ENCODE peak calls at places on chromosomes 4 and X, in nine cellular contexts. Z is HCT116; C is tibial artery; P is ascending aorta; G is uterus; O is CD4-positive, alpha-beta T cell; U is cardiac muscle cell; F is Peyer's patch; L is Panc1. X is an unnamed sample.

GRCh38 chrX:119398974-119399771 is at the start of gene SLC25A43:
- DNase-seq in G (peak), F (peak), O (peak), U (peak), C (peak), L (no peak), P (no peak), Z (no peak), X (no peak)

GRCh38 chr4:74768857-74769525 is 25.3 kb downstream of the BTC start:
- DNase-seq in L (no peak), G (no peak), Z (peak), F (no peak), O (no peak), C (no peak), P (no peak), U (no peak), X (no peak)

GRCh38 chr4:54065282-54066087 is 1.1 kb upstream of the CHIC2 start:
- DNase-seq in P (peak), L (no peak), G (no peak), O (no peak), C (no peak), F (no peak), U (peak), Z (no peak), X (no peak)

GRCh38 chr4:120215350-120215749 is 148.7 kb upstream of the MAD2L1 start:
- DNase-seq in F (no peak), C (no peak), U (no peak), G (no peak), Z (no peak), P (no peak), L (no peak), O (no peak), X (no peak)

GRCh38 chr4:48944659-48945290 is 38.2 kb upstream of the OCIAD2 start:
- DNase-seq in U (no peak), F (peak), G (no peak), C (no peak), P (no peak), O (peak), L (no peak), Z (no peak), X (no peak)

GRCh38 chrX:10173331-10173900 is 16.6 kb downstream of the CLCN4 start:
- DNase-seq in P (no peak), Z (no peak), L (no peak), C (peak), O (no peak), U (peak), G (peak), F (no peak), X (no peak)

GRCh38 chr4:147157860-147158701 is 212.4 kb upstream of the TTC29 start:
- DNase-seq in O (no peak), F (no peak), U (peak), Z (no peak), G (no peak), L (no peak), C (no peak), P (no peak), X (no peak)

GRCh38 chr4:25795566-25796454 is 67.0 kb downstream of the SEL1L3 start:
- DNase-seq in G (no peak), Z (no peak), L (no peak), C (no peak), P (no peak), F (no peak), O (no peak), U (peak), X (no peak)

GRCh38 chr4:44425614-44426208 is 22.9 kb downstream of the KCTD8 start:
- DNase-seq in Z (no peak), P (no peak), C (no peak), U (peak), L (no peak), G (no peak), F (no peak), O (no peak), X (no peak)

GRCh38 chrX:151384807-151385206 is 12.2 kb upstream of the VMA21 start:
- DNase-seq in P (no peak), F (no peak), L (no peak), U (no peak), C (no peak), O (no peak), G (no peak), Z (no peak), X (no peak)

GRCh38 chr4:62622084-62622483 is 1422.0 kb downstream of the ADGRL3 start:
- DNase-seq in U (no peak), Z (no peak), C (no peak), L (no peak), P (no peak), F (no peak), O (no peak), G (no peak), X (no peak)

GRCh38 chr4:112099701-112100289 is 45.5 kb upstream of the FAM241A start:
- DNase-seq in L (peak), C (no peak), U (peak), P (no peak), Z (peak), O (no peak), G (no peak), F (no peak), X (no peak)

GRCh38 chr4:172485007-172485406 is 671.8 kb downstream of the GALNTL6 start:
- DNase-seq in Z (no peak), O (no peak), U (no peak), L (no peak), P (no peak), G (no peak), C (no peak), F (no peak), X (no peak)

GRCh38 chr4:24160358-24160757 is 270.5 kb upstream of the PPARGC1A start:
- DNase-seq in O (no peak), G (no peak), F (no peak), Z (no peak), C (no peak), P (no peak), L (no peak), U (peak), X (no peak)

GRCh38 chr4:98573791-98574190 is 84.6 kb downstream of the TSPAN5 start:
- DNase-seq in L (no peak), G (no peak), Z (no peak), U (no peak), O (no peak), F (no peak), P (no peak), C (no peak), X (no peak)

GRCh38 chrX:19698125-19698524 is 182.8 kb upstream of the MAP3K15 start:
- DNase-seq in O (no peak), F (no peak), L (no peak), G (no peak), Z (no peak), C (peak), U (no peak), P (no peak), X (no peak)

GRCh38 chrX:1599791-1600405 is 8.5 kb downstream of the AKAP17A start:
- DNase-seq in G (no peak), O (no peak), F (no peak), U (no peak), P (no peak), Z (no peak), C (no peak), L (no peak), X (no peak)

GRCh38 chrX:77444075-77444474 is 3.1 kb upstream of the FGF16 start:
- DNase-seq in L (no peak), C (no peak), P (no peak), U (no peak), F (no peak), O (no peak), G (no peak), Z (no peak), X (no peak)

GRCh38 chr4:174255374-174255773 is 28.1 kb downstream of the FBXO8 start:
- DNase-seq in Z (no peak), C (no peak), G (no peak), O (no peak), U (no peak), L (no peak), P (no peak), F (no peak), X (no peak)

GRCh38 chr4:174252412-174252811 is 31.1 kb downstream of the FBXO8 start:
- DNase-seq in P (no peak), G (no peak), C (no peak), Z (no peak), U (no peak), L (no peak), F (no peak), O (no peak), X (no peak)

GRCh38 chr4:174256277-174256713 is 27.2 kb downstream of the FBXO8 start:
- DNase-seq in L (no peak), U (no peak), Z (no peak), F (no peak), C (no peak), P (no peak), O (no peak), G (no peak), X (no peak)

GRCh38 chr4:174254613-174255012 is 28.9 kb downstream of the FBXO8 start:
- DNase-seq in U (no peak), G (no peak), L (no peak), F (no peak), O (no peak), C (no peak), Z (no peak), P (no peak), X (no peak)

DNA sequence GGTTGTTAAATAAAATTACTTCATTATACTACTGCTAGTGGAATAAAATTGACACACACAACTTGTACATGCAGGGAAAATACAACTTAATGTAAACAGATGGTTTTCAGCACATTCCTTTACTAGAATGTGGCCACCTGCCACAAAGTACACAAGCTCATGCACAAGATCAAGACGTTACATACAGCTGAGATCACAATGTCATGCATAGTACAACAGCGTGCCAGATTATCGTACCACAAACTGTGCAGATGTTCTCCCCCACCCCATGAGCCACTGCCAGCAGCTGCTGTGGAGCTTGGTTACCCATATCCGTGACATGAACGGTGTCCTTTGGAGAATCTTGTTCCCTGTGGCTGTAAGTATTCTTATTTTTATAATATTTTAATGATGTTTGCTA is 27.7 kb downstream of the FBXO8 start:
- DNase-seq in G (no peak), F (no peak), U (no peak), O (no peak), Z (no peak), C (no peak), L (no peak), P (no peak), X (no peak)
- H3K27ac ChIP-seq in G (no peak), F (no peak), U (no peak), O (no peak), Z (no peak), C (no peak), L (no peak), P (no peak), X (no peak)

DNA sequence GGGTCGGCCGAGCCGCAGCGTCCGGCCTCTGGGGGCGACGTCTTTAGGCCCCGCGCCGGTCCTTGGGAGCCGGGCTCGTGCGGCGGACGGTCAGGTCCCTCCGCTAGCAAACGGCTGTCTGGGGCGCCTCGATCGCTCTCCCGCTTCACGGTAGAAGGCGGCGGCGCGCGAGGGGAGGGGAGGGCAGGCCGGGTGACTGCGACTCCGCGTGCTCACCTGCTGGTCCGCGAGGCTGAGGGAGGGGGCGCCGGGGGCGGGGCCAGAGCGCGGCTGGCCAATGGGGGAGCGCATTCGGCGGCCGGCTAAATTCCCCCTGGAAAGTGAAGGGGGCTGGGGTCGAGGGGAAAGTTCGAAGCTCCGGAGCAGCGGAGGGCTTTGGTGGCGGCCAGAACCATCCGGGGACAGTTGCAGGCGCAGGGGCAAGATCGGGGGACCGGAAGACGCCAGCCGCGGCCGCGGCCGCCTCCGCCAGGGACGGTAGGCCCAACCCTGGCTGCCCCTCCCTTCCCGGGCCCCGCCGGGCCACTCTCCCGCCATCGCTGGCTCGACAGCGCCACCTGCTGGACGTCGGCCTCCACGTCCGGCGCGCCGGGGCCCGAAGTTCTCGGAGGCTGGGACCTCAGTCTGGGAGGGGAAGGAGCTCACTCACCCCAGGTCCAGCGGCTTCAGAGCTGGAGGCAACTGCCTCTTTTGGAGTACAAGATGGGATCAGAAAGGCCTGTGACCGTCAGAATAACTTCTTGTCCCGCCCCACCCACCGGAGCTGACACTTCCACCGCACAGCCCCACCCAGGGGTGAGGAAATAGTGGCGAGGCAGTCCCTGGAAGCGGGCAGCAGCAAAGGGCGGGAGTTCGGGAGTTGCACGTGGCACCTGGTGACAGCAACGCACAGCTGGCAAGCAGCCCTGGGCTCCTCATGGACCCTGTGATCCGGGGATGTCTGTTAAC is 49.9 kb downstream of the ELF4 start:
- DNase-seq in G (peak), F (peak), P (peak), O (peak), L (peak), Z (peak), U (peak), C (peak), X (no peak)
- TF ChIP-seq CTCF in G (peak), F (peak), P (peak), O (peak), L (no peak), Z (peak), U (peak), C (peak), X (peak)

GRCh38 chr4:43339435-43339834 is 446.9 kb downstream of the GRXCR1 start:
- DNase-seq in O (no peak), U (no peak), C (no peak), L (no peak), F (no peak), Z (no peak), P (no peak), G (no peak), X (no peak)
- H3K27ac ChIP-seq in O (no peak), U (no peak), C (no peak), L (no peak), F (no peak), Z (no peak), P (no peak), G (no peak), X (no peak)

GRCh38 chrX:56726609-56727008 is 2.4 kb upstream of the NBDY start:
- DNase-seq in L (no peak), Z (no peak), O (peak), P (no peak), C (no peak), F (no peak), G (no peak), U (peak), X (no peak)
- TF ChIP-seq CTCF in L (peak), Z (peak), O (peak), P (peak), C (peak), F (no peak), G (peak), U (peak), X (peak)

GRCh38 chr4:119038465-119038864 is 97.2 kb upstream of the MYOZ2 start:
- DNase-seq in O (no peak), G (no peak), U (no peak), F (no peak), Z (no peak), C (no peak), P (no peak), L (no peak), X (no peak)
- H3K27ac ChIP-seq in O (no peak), G (peak), U (no peak), F (peak), Z (no peak), C (peak), P (peak), L (no peak), X (peak)

GRCh38 chr4:154332681-154333421 is 158.7 kb downstream of the DCHS2 start:
- DNase-seq in Z (no peak), L (no peak), G (no peak), O (peak), F (peak), C (peak), P (no peak), U (peak), X (no peak)
- TF ChIP-seq CTCF in Z (no peak), L (no peak), G (no peak), O (no peak), F (no peak), C (no peak), P (no peak), U (no peak), X (no peak)